ENCODE peak calls at places on chromosomes 12 and 14, in seven cellular contexts. Q, D, H, Y, M, A and C are unnamed samples.

GRCh38 chr12:66590276-66590675 is 88.6 kb downstream of the GRIP1 start:
- DNase-seq in Q (no peak), D (no peak), H (no peak), Y (no peak), M (no peak), A (no peak), C (no peak)

GRCh38 chr12:108228746-108229145 is 99.7 kb downstream of the WSCD2 start:
- DNase-seq in Q (no peak), D (no peak), H (no peak), Y (no peak), M (no peak), A (no peak), C (no peak)

GRCh38 chr14:106067935-106068334 is 541.6 kb downstream of the TMEM121 start:
- DNase-seq in Q (no peak), D (no peak), H (no peak), Y (no peak), M (no peak), A (no peak), C (no peak)

GRCh38 chr12:106245767-106246166 is 2.1 kb downstream of the CKAP4 start:
- DNase-seq in Q (peak; percentile 64), D (peak; percentile 82), H (peak; percentile 86), Y (peak; percentile 50), M (peak; percentile 65), A (no peak), C (peak; percentile 32)

GRCh38 chr14:61337893-61338292 is 16.5 kb downstream of the PRKCH start:
- DNase-seq in Q (no peak), D (no peak), H (no peak), Y (no peak), M (no peak), A (peak; percentile 32), C (no peak)

GRCh38 chr14:103056322-103057027 is 874 bp downstream of the CDC42BPB start:
- DNase-seq in Q (peak; percentile 57), D (peak; percentile 73), H (peak; percentile 77), Y (peak; percentile 72), M (peak; percentile 85), A (peak; percentile 30), C (no peak)

GRCh38 chr12:74983917-74984316 is 225.7 kb downstream of the KCNC2 start:
- DNase-seq in Q (no peak), D (no peak), H (no peak), Y (no peak), M (no peak), A (no peak), C (no peak)

GRCh38 chr12:49094104-49094948 is at the start of gene DHH:
- DNase-seq in Q (no peak), D (no peak), H (peak; percentile 74), Y (peak; percentile 53), M (peak; percentile 66), A (no peak), C (no peak)

GRCh38 chr12:54759751-54760150 is 94.6 kb upstream of the MUCL1 start:
- DNase-seq in Q (no peak), D (peak; percentile 26), H (no peak), Y (no peak), M (no peak), A (peak; percentile 55), C (no peak)

DNA sequence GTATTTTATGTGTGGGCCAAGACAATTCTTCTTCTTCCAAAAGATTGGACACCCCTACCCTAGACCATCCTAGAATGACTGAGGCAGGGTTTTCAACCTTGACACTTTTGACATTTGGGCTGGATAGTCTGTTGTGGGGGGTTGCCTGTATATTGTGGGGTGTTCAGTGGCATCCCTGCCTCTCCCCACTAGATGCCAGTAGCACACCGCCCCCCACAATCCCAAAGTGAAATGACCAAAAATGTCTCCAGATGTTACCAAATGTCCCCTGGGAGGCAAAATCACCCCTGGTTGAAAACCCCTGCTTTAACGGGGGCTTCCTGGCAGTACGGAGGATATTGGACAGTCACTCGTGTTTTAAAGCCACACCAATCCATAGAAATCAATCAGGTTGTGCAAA is 219.6 kb downstream of the PHETA1 start:
- DNase-seq in Q (no peak), D (no peak), H (no peak), Y (no peak), M (no peak), A (no peak), C (no peak)
- TF ChIP-seq CTCF in Q (no peak), D (no peak), H (no peak), Y (no peak), M (no peak), A (peak; percentile 6), C (no peak)

GRCh38 chr12:52041032-52041431 is 10.2 kb upstream of the NR4A1 start:
- DNase-seq in Q (no peak), D (no peak), H (no peak), Y (no peak), M (no peak), A (no peak), C (no peak)

GRCh38 chr12:52042706-52043385 is 8.4 kb upstream of the NR4A1 start:
- DNase-seq in Q (no peak), D (no peak), H (peak; percentile 87), Y (no peak), M (peak; percentile 77), A (no peak), C (no peak)

GRCh38 chr12:52043386-52044212 is 7.6 kb upstream of the NR4A1 start:
- DNase-seq in Q (no peak), D (peak; percentile 51), H (peak; percentile 99), Y (peak; percentile 87), M (peak; percentile 95), A (no peak), C (no peak)

GRCh38 chr12:52044284-52044983 is 6.8 kb upstream of the NR4A1 start:
- DNase-seq in Q (no peak), D (peak; percentile 99), H (peak; percentile 98), Y (peak; percentile 89), M (peak; percentile 94), A (no peak), C (peak; percentile 88)

GRCh38 chr12:52041695-52042123 is 9.5 kb upstream of the NR4A1 start:
- DNase-seq in Q (no peak), D (peak; percentile 65), H (peak; percentile 93), Y (peak; percentile 78), M (no peak), A (peak; percentile 60), C (peak; percentile 72)
- H3K4me3 ChIP-seq in Q (no peak overlapping the region), D (no peak overlapping the region), H (no peak overlapping the region), Y (no peak overlapping the region), M (no peak overlapping the region), A (no peak overlapping the region), C (no peak overlapping the region)

GRCh38 chr14:67883717-67884116 is 64.1 kb downstream of the RAD51B start:
- DNase-seq in Q (peak; percentile 18), D (peak; percentile 61), H (no peak), Y (no peak), M (no peak), A (no peak), C (no peak)
- TF ChIP-seq CTCF in Q (peak; percentile 65), D (peak; percentile 24), H (peak; percentile 17), Y (peak; percentile 9), M (peak; percentile 42), A (no peak), C (peak; percentile 23)

GRCh38 chr12:111840831-111841230 is 1.2 kb upstream of the MAPKAPK5 start:
- DNase-seq in Q (no peak), D (no peak), H (no peak), Y (no peak), M (no peak), A (no peak), C (no peak)
- H3K4me3 ChIP-seq in Q (peak overlapping the region; percentile 71), D (peak overlapping the region; percentile 93), H (peak overlapping the region; percentile 100), Y (peak overlapping the region; percentile 99), M (peak overlapping the region; percentile 87), A (peak overlapping the region; percentile 74), C (peak overlapping the region; percentile 96)

DNA sequence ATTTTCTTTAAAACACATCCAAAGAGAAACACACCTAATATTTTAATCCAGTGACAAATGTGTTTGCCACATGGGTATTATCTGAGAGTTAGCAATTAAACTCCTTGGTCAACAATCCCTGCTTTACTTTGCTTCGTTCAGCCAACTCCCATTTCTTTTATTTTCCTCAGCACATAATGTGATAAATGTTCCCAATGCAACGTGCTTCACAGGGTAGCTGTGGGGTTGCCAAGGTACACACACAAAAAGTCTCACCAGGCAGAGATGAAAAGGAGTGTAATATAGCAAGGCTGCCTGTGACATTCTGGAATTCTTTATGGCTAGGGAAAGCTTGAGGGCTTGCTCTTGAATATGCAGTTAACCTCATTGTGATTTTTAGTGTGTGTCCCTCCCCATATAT is 208.0 kb upstream of the DIO2 start:
- DNase-seq in Q (no peak), D (no peak), H (no peak), Y (no peak), M (no peak), A (no peak), C (no peak)
- TF ChIP-seq CTCF in Q (no peak), D (no peak), H (no peak), Y (no peak), M (no peak), A (no peak), C (no peak)

DNA sequence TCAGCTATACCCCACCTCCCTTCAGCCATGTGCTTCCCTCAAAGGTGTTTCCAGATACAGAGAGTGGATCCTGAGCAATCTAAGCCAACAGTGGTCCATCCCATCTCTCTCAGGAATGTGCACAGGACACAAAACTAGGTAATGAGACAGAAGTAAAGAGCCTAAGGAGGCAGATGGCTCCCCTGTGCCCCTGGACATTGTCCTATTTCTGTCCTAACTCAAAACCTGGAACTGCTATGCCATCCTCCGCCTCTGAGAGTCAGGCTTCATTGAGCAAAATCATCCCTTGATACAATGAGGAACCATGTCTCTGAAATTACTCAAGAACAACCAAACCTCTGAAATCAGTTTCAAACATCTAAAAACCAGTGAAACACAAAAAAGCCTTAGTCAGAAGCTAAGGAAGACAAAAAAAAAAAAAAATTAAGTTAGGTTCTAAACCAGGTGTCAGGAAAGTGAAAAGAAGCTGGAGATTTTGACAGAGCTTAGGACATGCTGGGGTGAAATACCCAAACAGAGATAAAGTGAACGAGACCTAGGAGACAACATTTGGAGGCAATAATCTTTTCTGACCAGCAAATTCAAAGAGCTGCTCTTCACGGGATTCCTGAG is 200.3 kb upstream of the PLEKHG7 start:
- DNase-seq in Q (no peak), D (peak; percentile 11), H (no peak), Y (no peak), M (no peak), A (peak; percentile 88), C (no peak)
- H3K4me3 ChIP-seq in Q (no peak overlapping the region), D (no peak overlapping the region), H (no peak overlapping the region), Y (peak overlapping the region; percentile 25), M (no peak overlapping the region), A (peak overlapping the region; percentile 68), C (no peak overlapping the region)

DNA sequence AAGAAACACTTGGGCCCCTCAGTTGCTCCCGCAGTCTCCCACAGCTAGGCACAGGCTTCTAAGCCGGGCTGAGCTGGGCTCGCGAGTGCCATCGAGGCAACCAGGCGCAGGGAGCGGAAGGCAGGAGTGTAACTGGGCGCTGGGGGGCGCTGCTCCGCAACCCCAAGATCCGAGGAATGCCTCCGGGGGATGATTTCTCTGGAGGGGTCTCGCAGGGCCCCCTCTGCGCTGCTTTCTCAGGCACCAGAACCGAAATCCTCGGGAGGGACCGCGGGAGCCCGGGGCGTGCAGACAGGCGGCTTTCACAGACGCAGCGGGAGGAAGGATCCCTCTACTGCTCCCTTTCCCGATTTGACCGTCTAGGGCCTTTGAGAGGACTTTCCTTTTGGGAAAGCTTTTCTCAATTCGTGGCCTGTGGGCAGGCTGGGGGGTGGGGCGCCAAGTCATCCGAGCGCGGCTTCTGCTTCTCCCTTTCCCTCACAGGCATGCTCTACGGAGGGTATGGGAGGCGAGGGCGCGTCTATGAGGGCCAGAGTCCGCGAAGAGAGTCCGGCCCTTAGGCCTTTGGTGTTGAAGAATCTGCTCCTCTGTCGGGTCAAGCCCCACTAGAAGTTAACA is 4.3 kb upstream of the NKX2-1 start:
- DNase-seq in Q (no peak), D (no peak), H (no peak), Y (no peak), M (no peak), A (no peak), C (no peak)
- TF ChIP-seq CTCF in Q (no peak), D (no peak), H (no peak), Y (no peak), M (peak; percentile 8), A (no peak), C (no peak)